ENCODE peak calls at places on chromosomes 13 and 19, in nine cellular contexts. D, K, V, Z, F, O, H, Q and R are unnamed samples.

GRCh38 chr19:40139533-40140287 is 49.0 kb upstream of the ZNF780A start:
- DNase-seq in D (no peak), K (no peak), V (no peak), Z (no peak), F (peak), O (peak), H (no peak), Q (peak), R (peak)

GRCh38 chr19:2575734-2576481 is 100.0 kb downstream of the GADD45B start:
- DNase-seq in D (peak), K (no peak), V (peak), Z (peak), F (no peak), O (peak), H (peak), Q (no peak), R (no peak)

GRCh38 chr19:1466461-1467227 is 12.4 kb downstream of the C19orf25 start:
- DNase-seq in D (no peak), K (no peak), V (no peak), Z (no peak), F (no peak), O (no peak), H (peak), Q (no peak), R (no peak)

GRCh38 chr19:1752757-1753728 is at the start of gene ONECUT3:
- DNase-seq in D (no peak), K (no peak), V (no peak), Z (no peak), F (no peak), O (no peak), H (no peak), Q (no peak), R (no peak)

GRCh38 chr13:37136187-37136586 is 30.7 kb upstream of the CSNK1A1L start:
- DNase-seq in D (no peak), K (no peak), V (no peak), Z (no peak), F (no peak), O (no peak), H (no peak), Q (no peak), R (no peak)

GRCh38 chr19:56660381-56661105 is 11.0 kb downstream of the ZNF835 start:
- DNase-seq in D (no peak), K (no peak), V (no peak), Z (peak), F (no peak), O (no peak), H (peak), Q (no peak), R (no peak)

GRCh38 chr19:35154535-35155406 is at the start of gene FXYD5:
- DNase-seq in D (no peak), K (no peak), V (peak), Z (peak), F (no peak), O (no peak), H (peak), Q (peak), R (peak)

GRCh38 chr19:33702606-33703437 is 81.1 kb downstream of the CHST8 start:
- DNase-seq in D (no peak), K (no peak), V (peak), Z (peak), F (no peak), O (no peak), H (no peak), Q (no peak), R (no peak)

GRCh38 chr19:40799558-40800338 is 757 bp downstream of the EGLN2 start:
- DNase-seq in D (peak), K (no peak), V (peak), Z (peak), F (no peak), O (no peak), H (peak), Q (no peak), R (peak)

GRCh38 chr19:531009-531752 is 379 bp upstream of the CDC34 start:
- DNase-seq in D (peak), K (no peak), V (peak), Z (peak), F (peak), O (no peak), H (peak), Q (peak), R (peak)

GRCh38 chr19:46351241-46352041 is 4.6 kb downstream of the PPP5C start:
- DNase-seq in D (no peak), K (no peak), V (no peak), Z (no peak), F (peak), O (no peak), H (no peak), Q (peak), R (peak)

GRCh38 chr13:94431987-94432386 is 47.5 kb downstream of the DCT start:
- DNase-seq in D (no peak), K (no peak), V (no peak), Z (no peak), F (no peak), O (peak), H (no peak), Q (no peak), R (no peak)

GRCh38 chr19:17706750-17707181 is 12.5 kb upstream of the MAP1S start:
- DNase-seq in D (no peak), K (no peak), V (no peak), Z (no peak), F (no peak), O (no peak), H (no peak), Q (peak), R (no peak)

GRCh38 chr19:44968670-44969069 is 13.5 kb downstream of the CLPTM1 start:
- DNase-seq in D (no peak), K (no peak), V (no peak), Z (no peak), F (no peak), O (no peak), H (no peak), Q (no peak), R (no peak)

GRCh38 chr19:35717665-35718344 is at the start of gene KMT2B:
- DNase-seq in D (peak), K (no peak), V (no peak), Z (no peak), F (no peak), O (no peak), H (peak), Q (peak), R (peak)

GRCh38 chr13:32267836-32268439 is 47.2 kb downstream of the ZAR1L start:
- DNase-seq in D (peak), K (no peak), V (no peak), Z (no peak), F (peak), O (no peak), H (no peak), Q (no peak), R (no peak)

GRCh38 chr19:33769208-33769607 is 27.5 kb upstream of the KCTD15 start:
- DNase-seq in D (no peak), K (no peak), V (no peak), Z (no peak), F (no peak), O (no peak), H (no peak), Q (no peak), R (no peak)

GRCh38 chr13:96075953-96076543 is 13.9 kb upstream of the HS6ST3 start:
- DNase-seq in D (no peak), K (no peak), V (no peak), Z (no peak), F (no peak), O (no peak), H (no peak), Q (no peak), R (peak)

GRCh38 chr19:35134601-35135091 is at the start of gene LGI4:
- DNase-seq in D (no peak), K (no peak), V (no peak), Z (no peak), F (no peak), O (no peak), H (no peak), Q (no peak), R (no peak)

GRCh38 chr13:81487151-81487550 is 1146.2 kb upstream of the SPRY2 start:
- DNase-seq in D (no peak), K (no peak), V (no peak), Z (no peak), F (no peak), O (no peak), H (no peak), Q (peak), R (peak)

GRCh38 chr19:43524922-43525835 is 1.8 kb downstream of the ETHE1 start:
- DNase-seq in D (peak), K (no peak), V (no peak), Z (peak), F (peak), O (no peak), H (peak), Q (peak), R (peak)

GRCh38 chr13:63625869-63626268 is 2210.2 kb upstream of the PCDH20 start:
- DNase-seq in D (no peak), K (no peak), V (no peak), Z (no peak), F (no peak), O (no peak), H (no peak), Q (peak), R (peak)

GRCh38 chr13:101465877-101466276 is 13.4 kb downstream of the ITGBL1 start:
- DNase-seq in D (no peak), K (no peak), V (no peak), Z (no peak), F (no peak), O (no peak), H (no peak), Q (no peak), R (no peak)

GRCh38 chr13:26061947-26062346 is 10.1 kb upstream of the SHISA2 start:
- DNase-seq in D (no peak), K (no peak), V (no peak), Z (no peak), F (no peak), O (peak), H (no peak), Q (no peak), R (peak)

GRCh38 chr13:109272595-109273325 is 513.6 kb downstream of the IRS2 start:
- DNase-seq in D (no peak), K (no peak), V (no peak), Z (no peak), F (no peak), O (no peak), H (no peak), Q (peak), R (no peak)

GRCh38 chr19:35120492-35120891 is 4.9 kb downstream of the FXYD3 start:
- DNase-seq in D (no peak), K (no peak), V (no peak), Z (no peak), F (no peak), O (no peak), H (no peak), Q (peak), R (no peak)

GRCh38 chr13:45178349-45179142 is 22.3 kb downstream of the KCTD4 start:
- DNase-seq in D (no peak), K (no peak), V (no peak), Z (no peak), F (no peak), O (no peak), H (no peak), Q (peak), R (no peak)

GRCh38 chr19:45079911-45080469 is 930 bp downstream of the GEMIN7 start:
- DNase-seq in D (peak), K (no peak), V (no peak), Z (peak), F (no peak), O (no peak), H (no peak), Q (no peak), R (no peak)

GRCh38 chr19:20840371-20840770 is 64.3 kb downstream of the ZNF66 start:
- DNase-seq in D (no peak), K (no peak), V (no peak), Z (no peak), F (no peak), O (no peak), H (no peak), Q (no peak), R (no peak)

GRCh38 chr13:28022848-28023518 is 34.5 kb upstream of the URAD start:
- DNase-seq in D (no peak), K (no peak), V (no peak), Z (no peak), F (no peak), O (no peak), H (no peak), Q (no peak), R (no peak)

GRCh38 chr19:31979362-31979761 is 366.0 kb upstream of the ZNF507 start:
- DNase-seq in D (no peak), K (no peak), V (no peak), Z (no peak), F (no peak), O (peak), H (no peak), Q (no peak), R (no peak)

DNA sequence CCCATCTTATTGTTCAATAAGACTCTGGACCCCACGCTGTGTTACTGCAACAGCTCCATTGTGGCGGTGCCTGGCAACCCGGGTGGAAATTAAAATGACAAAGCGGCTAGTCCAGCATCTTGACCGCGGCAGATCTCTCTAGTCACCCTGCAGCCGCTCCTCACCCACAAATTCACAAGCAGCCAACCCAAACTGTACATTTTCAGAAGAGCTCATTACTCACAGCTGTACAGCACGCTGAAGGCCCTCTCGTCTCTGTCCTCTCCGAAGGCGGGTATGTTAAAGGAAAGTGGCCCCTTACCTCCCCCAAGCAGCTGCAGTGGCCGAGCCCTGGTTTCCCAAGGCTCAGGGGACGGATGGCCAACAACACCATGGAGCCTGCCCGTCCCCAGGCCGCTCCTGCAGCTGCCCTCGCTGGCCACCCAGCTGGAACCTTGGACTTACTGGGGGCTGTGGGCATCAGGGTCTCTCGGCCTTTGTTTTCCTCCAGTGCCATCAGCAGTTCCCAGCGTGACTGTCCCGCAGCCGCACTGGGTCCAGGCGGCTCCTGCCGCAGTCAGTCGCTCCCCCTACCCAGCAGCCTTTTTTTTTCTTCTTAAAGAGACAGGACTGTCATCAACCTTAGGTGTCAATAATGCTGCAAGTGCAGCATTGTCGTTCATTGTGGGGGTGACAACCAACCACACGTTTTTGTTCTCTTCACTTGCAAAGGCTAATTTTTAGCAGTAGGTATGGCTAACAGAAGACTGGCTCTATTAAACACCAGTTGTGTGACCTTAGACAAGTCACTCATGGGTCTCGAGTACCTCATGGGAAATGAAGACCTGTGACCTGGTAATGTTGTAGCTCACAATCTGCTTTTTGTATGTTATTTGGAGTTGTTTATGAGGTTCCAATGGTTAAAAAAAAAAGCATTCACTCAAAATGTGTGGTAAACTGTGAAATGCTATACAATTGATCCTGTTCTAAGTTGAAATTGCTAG is at the start of gene SACS:
- DNase-seq in D (no peak), K (no peak), V (no peak), Z (peak), F (no peak), O (peak), H (no peak), Q (peak), R (peak)
- H3K4me3 ChIP-seq in D (peak), K (peak), V (peak), Z (peak), F (peak), O (peak), H (peak), Q (peak), R (peak)

GRCh38 chr19:48255376-48256303 is at the start of gene CARD8:
- DNase-seq in D (peak), K (peak), V (peak), Z (peak), F (peak), O (peak), H (peak), Q (peak), R (peak)
- TF ChIP-seq POLR2A in D (peak), K (peak), V (peak), Z (peak), F (no peak), O (no peak), H (no peak), Q (peak), R (peak)

GRCh38 chr19:55161571-55162322 is 4.2 kb upstream of the TNNI3 start:
- DNase-seq in D (no peak), K (no peak), V (no peak), Z (no peak), F (no peak), O (no peak), H (no peak), Q (no peak), R (no peak)

GRCh38 chr19:55166530-55167268 is at the start of gene DNAAF3:
- DNase-seq in D (peak), K (peak), V (peak), Z (peak), F (peak), O (peak), H (peak), Q (peak), R (peak)

GRCh38 chr19:55169136-55169535 is 2.7 kb upstream of the DNAAF3 start:
- DNase-seq in D (no peak), K (no peak), V (no peak), Z (no peak), F (no peak), O (no peak), H (no peak), Q (no peak), R (no peak)

GRCh38 chr19:55160986-55161365 is 3.4 kb upstream of the TNNI3 start:
- DNase-seq in D (no peak), K (no peak), V (no peak), Z (no peak), F (no peak), O (no peak), H (no peak), Q (no peak), R (no peak)

DNA sequence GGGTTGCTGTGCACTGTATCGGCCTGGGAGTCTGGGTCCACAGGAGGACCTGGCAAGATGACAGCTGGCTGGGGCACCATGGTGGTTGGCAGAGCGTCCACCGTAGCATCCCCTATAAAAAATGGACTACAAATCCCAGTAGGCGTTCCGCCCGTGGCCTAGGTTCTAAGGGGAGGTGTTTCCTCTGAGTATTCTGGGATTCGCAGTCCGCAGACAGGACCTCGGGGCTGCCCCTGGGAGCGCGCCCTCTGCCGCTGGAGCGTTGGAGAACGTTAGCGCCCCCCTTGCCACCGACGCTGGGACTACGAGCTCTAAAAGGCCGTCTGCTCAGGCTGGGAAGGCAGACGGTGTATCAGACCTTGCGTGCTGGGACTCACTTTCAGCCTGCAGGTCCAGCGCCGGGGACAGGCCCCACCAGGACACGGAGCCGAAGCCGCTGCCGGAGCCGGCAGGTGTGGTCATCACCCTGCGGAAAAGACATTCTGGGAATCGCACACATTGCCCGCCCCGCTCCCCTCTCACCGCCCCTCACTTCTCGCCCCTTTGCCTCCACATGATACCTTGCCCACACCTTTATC is 372 bp downstream of the DNAAF3 start:
- DNase-seq in D (peak), K (no peak), V (peak), Z (peak), F (no peak), O (no peak), H (peak), Q (peak), R (peak)
- H3K4me3 ChIP-seq in D (peak), K (peak), V (peak), Z (peak), F (peak), O (peak), H (peak), Q (peak), R (peak)

GRCh38 chr19:53192771-53193533 is at the start of gene ZNF665:
- DNase-seq in D (peak), K (peak), V (peak), Z (peak), F (peak), O (peak), H (peak), Q (no peak), R (peak)
- TF ChIP-seq POLR2A in D (peak), K (no peak), V (no peak), Z (peak), F (peak), O (no peak), H (peak), Q (no peak), R (peak)

DNA sequence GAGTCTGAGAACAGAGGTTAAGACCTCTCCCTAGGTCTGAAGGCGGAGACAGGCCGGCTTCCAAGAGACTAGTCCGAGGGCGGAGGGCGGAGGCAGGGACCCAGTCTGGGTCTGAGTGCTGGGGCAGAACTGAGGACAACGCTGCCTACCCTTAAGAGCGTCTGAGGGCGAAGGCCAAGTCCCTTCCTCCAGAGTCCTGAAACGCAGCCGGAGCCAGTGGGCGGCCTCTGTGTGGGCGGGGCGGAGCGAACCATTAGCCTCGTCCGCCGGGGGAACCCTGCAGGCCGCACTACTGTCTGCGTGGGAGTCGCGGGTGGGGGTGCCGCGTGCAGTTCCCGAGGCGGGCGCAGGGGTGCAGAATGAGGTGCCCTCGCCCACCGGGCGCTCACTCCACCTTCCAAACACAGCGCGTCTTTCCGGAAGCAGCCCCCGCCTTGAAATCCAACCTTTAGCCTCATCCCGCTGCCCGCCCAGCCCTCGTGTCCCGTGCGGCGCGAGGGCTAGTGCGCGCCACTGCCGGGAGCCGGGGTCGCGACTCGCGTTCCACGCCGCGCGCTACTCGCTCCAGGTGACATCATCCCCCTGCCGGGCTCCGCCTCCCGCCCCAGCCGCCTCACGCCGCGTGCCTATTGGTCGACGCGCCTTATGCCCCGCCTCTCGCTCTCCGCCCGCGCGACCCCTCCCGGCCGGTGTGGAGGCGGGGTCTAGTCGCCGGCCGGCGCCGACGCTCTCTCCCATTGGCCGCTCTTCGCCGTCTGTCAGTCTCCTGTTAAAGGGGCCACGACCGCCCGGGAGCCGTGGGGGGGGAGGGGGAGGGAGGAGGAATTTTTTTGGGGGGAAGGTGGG is at the start of gene C19orf73:
- DNase-seq in D (peak), K (peak), V (peak), Z (peak), F (peak), O (peak), H (peak), Q (peak), R (peak)
- H3K4me3 ChIP-seq in D (peak), K (peak), V (peak), Z (peak), F (peak), O (peak), H (peak), Q (peak), R (peak)